ENCODE peak calls at places on chromosomes 4 and X, in five cellular contexts. One of them, this sample, is unnamed.

GRCh38 chr4:70705146-70705855 is 16.5 kb upstream of the RUFY3 start:
- DNase-seq in stimulated activated CD4-positive, alpha-beta T cell treated with anti-CD3 and anti-CD28 coated beads, Interleukin-15, amount 100 ng/mL, for 24 hours: peak
- DNase-seq in small intestine: peak
- DNase-seq in substantia nigra: peak
- DNase-seq in adipocyte: peak
- DNase-seq in this sample: peak

GRCh38 chrX:134551365-134552095 is 91.6 kb downstream of the HPRT1 start:
- DNase-seq in small intestine: no peak
- DNase-seq in adipocyte: peak
- DNase-seq in stimulated activated CD4-positive, alpha-beta T cell treated with anti-CD3 and anti-CD28 coated beads, Interleukin-15, amount 100 ng/mL, for 24 hours: no peak
- DNase-seq in substantia nigra: no peak
- DNase-seq in this sample: no peak

GRCh38 chrX:130110379-130111219 is at the start of gene ELF4:
- DNase-seq in adipocyte: peak
- DNase-seq in substantia nigra: no peak
- DNase-seq in stimulated activated CD4-positive, alpha-beta T cell treated with anti-CD3 and anti-CD28 coated beads, Interleukin-15, amount 100 ng/mL, for 24 hours: peak
- DNase-seq in small intestine: peak
- DNase-seq in this sample: no peak

GRCh38 chrX:51406688-51407519 is 74.3 kb downstream of the NUDT10 start:
- DNase-seq in adipocyte: no peak
- DNase-seq in stimulated activated CD4-positive, alpha-beta T cell treated with anti-CD3 and anti-CD28 coated beads, Interleukin-15, amount 100 ng/mL, for 24 hours: no peak
- DNase-seq in small intestine: no peak
- DNase-seq in substantia nigra: no peak
- DNase-seq in this sample: no peak

GRCh38 chr4:183801460-183802168 is 103.5 kb upstream of the STOX2 start:
- DNase-seq in adipocyte: no peak
- DNase-seq in substantia nigra: no peak
- DNase-seq in stimulated activated CD4-positive, alpha-beta T cell treated with anti-CD3 and anti-CD28 coated beads, Interleukin-15, amount 100 ng/mL, for 24 hours: no peak
- DNase-seq in small intestine: no peak
- DNase-seq in this sample: no peak

GRCh38 chr4:56757270-56757746 is 64.2 kb downstream of the SPINK2 start:
- DNase-seq in stimulated activated CD4-positive, alpha-beta T cell treated with anti-CD3 and anti-CD28 coated beads, Interleukin-15, amount 100 ng/mL, for 24 hours: no peak
- DNase-seq in substantia nigra: no peak
- DNase-seq in small intestine: no peak
- DNase-seq in adipocyte: peak
- DNase-seq in this sample: no peak

GRCh38 chrX:80876877-80877276 is 67.2 kb upstream of the BRWD3 start:
- DNase-seq in stimulated activated CD4-positive, alpha-beta T cell treated with anti-CD3 and anti-CD28 coated beads, Interleukin-15, amount 100 ng/mL, for 24 hours: no peak
- DNase-seq in substantia nigra: no peak
- DNase-seq in adipocyte: peak
- DNase-seq in small intestine: peak
- DNase-seq in this sample: no peak

GRCh38 chr4:16802044-16802443 is 96.4 kb downstream of the LDB2 start:
- DNase-seq in small intestine: no peak
- DNase-seq in adipocyte: no peak
- DNase-seq in stimulated activated CD4-positive, alpha-beta T cell treated with anti-CD3 and anti-CD28 coated beads, Interleukin-15, amount 100 ng/mL, for 24 hours: no peak
- DNase-seq in substantia nigra: no peak
- DNase-seq in this sample: no peak

GRCh38 chrX:53266175-53266574 is 15.2 kb downstream of the IQSEC2 start:
- DNase-seq in small intestine: peak
- DNase-seq in substantia nigra: no peak
- DNase-seq in adipocyte: no peak
- DNase-seq in stimulated activated CD4-positive, alpha-beta T cell treated with anti-CD3 and anti-CD28 coated beads, Interleukin-15, amount 100 ng/mL, for 24 hours: no peak
- DNase-seq in this sample: no peak

GRCh38 chrX:56802921-56803848 is 74.1 kb downstream of the NBDY start:
- DNase-seq in stimulated activated CD4-positive, alpha-beta T cell treated with anti-CD3 and anti-CD28 coated beads, Interleukin-15, amount 100 ng/mL, for 24 hours: peak
- DNase-seq in adipocyte: peak
- DNase-seq in substantia nigra: peak
- DNase-seq in small intestine: no peak
- DNase-seq in this sample: peak

GRCh38 chrX:153628665-153629064 is 18.3 kb upstream of the DUSP9 start:
- DNase-seq in adipocyte: no peak
- DNase-seq in stimulated activated CD4-positive, alpha-beta T cell treated with anti-CD3 and anti-CD28 coated beads, Interleukin-15, amount 100 ng/mL, for 24 hours: no peak
- DNase-seq in small intestine: no peak
- DNase-seq in substantia nigra: no peak
- DNase-seq in this sample: no peak

GRCh38 chr4:105196523-105197145 is 50.0 kb downstream of the TET2 start:
- DNase-seq in stimulated activated CD4-positive, alpha-beta T cell treated with anti-CD3 and anti-CD28 coated beads, Interleukin-15, amount 100 ng/mL, for 24 hours: no peak
- DNase-seq in small intestine: peak
- DNase-seq in adipocyte: peak
- DNase-seq in substantia nigra: no peak
- DNase-seq in this sample: no peak